ENCODE peak calls at places on chromosomes 5 and 9, in ten cellular contexts. D is hippocampal formation; X is OCI-LY7; B is neuronal stem cell; Q is NCI-H2171 treated with DMSO at 0.1 percent for 48 hours; K is RWPE1; J is NCI-H1417 treated with DMSO at 0.1 percent for 48 hours; Z is stimulated activated CD4-positive, alpha-beta T cell treated with anti-CD3 and anti-CD28 coated beads, Interleukin-12 subunit alpha, Interleukin-12 subunit beta, amount 100 ng/mL, for 48 hours; M is GM12878; O is iris pigment epithelial cell. V is an unnamed sample.

GRCh38 chr5:10987881-10988504 is 227.0 kb upstream of the DAP start:
- DNase-seq in D (peak), X (peak), B (peak), Q (no peak), K (peak), J (peak), Z (peak), M (no peak), O (peak), V (peak)

GRCh38 chr9:135978650-135979461 is 17.7 kb upstream of the UBAC1 start:
- DNase-seq in D (peak), X (no peak), B (no peak), Q (peak), K (no peak), J (no peak), Z (no peak), M (no peak), O (no peak), V (no peak)

GRCh38 chr9:37184905-37185867 is 64.8 kb downstream of the ZCCHC7 start:
- DNase-seq in D (no peak), X (no peak), B (no peak), Q (no peak), K (no peak), J (no peak), Z (no peak), M (no peak), O (no peak), V (no peak)

GRCh38 chr9:113299800-113300292 is 3.3 kb downstream of the RNF183 start:
- DNase-seq in D (no peak), X (no peak), B (no peak), Q (peak), K (no peak), J (no peak), Z (no peak), M (no peak), O (no peak), V (no peak)

GRCh38 chr5:27479859-27480258 is 441.5 kb upstream of the CDH9 start:
- DNase-seq in D (no peak), X (no peak), B (no peak), Q (no peak), K (no peak), J (no peak), Z (no peak), M (no peak), O (no peak), V (no peak)

GRCh38 chr9:12426198-12426864 is 266.9 kb upstream of the TYRP1 start:
- DNase-seq in D (no peak), X (no peak), B (peak), Q (peak), K (peak), J (no peak), Z (no peak), M (no peak), O (peak), V (no peak)

GRCh38 chr9:132849168-132849831 is 28.8 kb downstream of the AK8 start:
- DNase-seq in D (no peak), X (no peak), B (no peak), Q (no peak), K (no peak), J (no peak), Z (no peak), M (no peak), O (no peak), V (no peak)

GRCh38 chr9:79686381-79687130 is 114.8 kb downstream of the TLE4 start:
- DNase-seq in D (no peak), X (no peak), B (no peak), Q (peak), K (no peak), J (no peak), Z (no peak), M (no peak), O (peak), V (no peak)

GRCh38 chr9:137278913-137279711 is 1.6 kb downstream of the TOR4A start:
- DNase-seq in D (no peak), X (no peak), B (no peak), Q (no peak), K (no peak), J (no peak), Z (no peak), M (no peak), O (no peak), V (peak)

GRCh38 chr5:66769839-66770617 is 173.8 kb downstream of the MAST4 start:
- DNase-seq in D (no peak), X (peak), B (peak), Q (peak), K (no peak), J (no peak), Z (no peak), M (no peak), O (no peak), V (no peak)

GRCh38 chr5:42751044-42751443 is 5.6 kb upstream of the CCDC152 start:
- DNase-seq in D (no peak), X (no peak), B (no peak), Q (no peak), K (no peak), J (no peak), Z (no peak), M (no peak), O (no peak), V (no peak)

GRCh38 chr9:92887880-92888338 is 10.1 kb upstream of the ZNF484 start:
- DNase-seq in D (no peak), X (peak), B (no peak), Q (peak), K (no peak), J (no peak), Z (no peak), M (no peak), O (no peak), V (no peak)

GRCh38 chr9:32665101-32665500 is 29.6 kb upstream of the TAF1L start:
- DNase-seq in D (no peak), X (no peak), B (no peak), Q (no peak), K (peak), J (no peak), Z (no peak), M (no peak), O (peak), V (no peak)

GRCh38 chr9:14428781-14429230 is 114.9 kb upstream of the NFIB start:
- DNase-seq in D (peak), X (peak), B (peak), Q (peak), K (peak), J (no peak), Z (no peak), M (no peak), O (peak), V (peak)

GRCh38 chr9:18441245-18441644 is 32.7 kb upstream of the ADAMTSL1 start:
- DNase-seq in D (no peak), X (no peak), B (no peak), Q (no peak), K (no peak), J (no peak), Z (no peak), M (no peak), O (peak), V (no peak)

GRCh38 chr5:132787076-132787475 is 10.0 kb upstream of the SEPTIN8 start:
- DNase-seq in D (no peak), X (no peak), B (no peak), Q (no peak), K (no peak), J (no peak), Z (no peak), M (no peak), O (peak), V (no peak)

GRCh38 chr9:2787065-2787464 is 56.8 kb downstream of the PUM3 start:
- DNase-seq in D (no peak), X (no peak), B (no peak), Q (no peak), K (no peak), J (no peak), Z (no peak), M (no peak), O (peak), V (no peak)

GRCh38 chr5:170254056-170254455 is 21.3 kb downstream of the C5orf58 start:
- DNase-seq in D (no peak), X (peak), B (no peak), Q (no peak), K (peak), J (no peak), Z (peak), M (peak), O (no peak), V (no peak)

GRCh38 chr9:102362463-102363138 is 624.2 kb upstream of the GRIN3A start:
- DNase-seq in D (no peak), X (no peak), B (no peak), Q (no peak), K (no peak), J (no peak), Z (no peak), M (no peak), O (no peak), V (no peak)

GRCh38 chr5:43038523-43038989 is 1.6 kb downstream of the ANXA2R start:
- DNase-seq in D (no peak), X (peak), B (no peak), Q (no peak), K (no peak), J (no peak), Z (no peak), M (no peak), O (peak), V (no peak)

GRCh38 chr9:127884427-127884911 is 7.0 kb upstream of the AK1 start:
- DNase-seq in D (no peak), X (no peak), B (no peak), Q (peak), K (no peak), J (no peak), Z (no peak), M (no peak), O (no peak), V (no peak)

GRCh38 chr5:177476531-177477233 is 3.2 kb upstream of the DBN1 start:
- DNase-seq in D (no peak), X (no peak), B (no peak), Q (no peak), K (no peak), J (no peak), Z (no peak), M (no peak), O (no peak), V (no peak)

GRCh38 chr9:110058304-110058953 is 149.5 kb downstream of the C9orf152 start:
- DNase-seq in D (peak), X (peak), B (no peak), Q (peak), K (peak), J (peak), Z (no peak), M (no peak), O (peak), V (no peak)

GRCh38 chr9:16062542-16063240 is 509.8 kb downstream of the CCDC171 start:
- DNase-seq in D (no peak), X (no peak), B (no peak), Q (no peak), K (peak), J (no peak), Z (no peak), M (no peak), O (peak), V (no peak)

GRCh38 chr5:127536687-127537086 is 19.2 kb downstream of the PRRC1 start:
- DNase-seq in D (no peak), X (peak), B (no peak), Q (peak), K (no peak), J (no peak), Z (no peak), M (no peak), O (peak), V (no peak)

GRCh38 chr5:25241981-25242380 is 597.2 kb upstream of the CDH10 start:
- DNase-seq in D (no peak), X (no peak), B (no peak), Q (no peak), K (no peak), J (no peak), Z (no peak), M (no peak), O (no peak), V (no peak)

GRCh38 chr9:75146229-75146628 is 57.9 kb downstream of the OSTF1 start:
- DNase-seq in D (no peak), X (no peak), B (no peak), Q (no peak), K (no peak), J (no peak), Z (no peak), M (no peak), O (peak), V (no peak)

GRCh38 chr9:70413427-70413797 is 1.0 kb downstream of the KLF9 start:
- DNase-seq in D (no peak), X (no peak), B (no peak), Q (peak), K (peak), J (no peak), Z (no peak), M (no peak), O (no peak), V (peak)

GRCh38 chr5:156354571-156354970 is 27.6 kb downstream of the SGCD start:
- DNase-seq in D (no peak), X (no peak), B (no peak), Q (no peak), K (no peak), J (no peak), Z (no peak), M (no peak), O (no peak), V (no peak)

GRCh38 chr9:31390352-31391025 is 994.0 kb upstream of the ACO1 start:
- DNase-seq in D (no peak), X (peak), B (no peak), Q (no peak), K (no peak), J (no peak), Z (no peak), M (no peak), O (no peak), V (no peak)

GRCh38 chr5:152119091-152119490 is 194.4 kb upstream of the GLRA1 start:
- DNase-seq in D (no peak), X (no peak), B (no peak), Q (no peak), K (no peak), J (no peak), Z (no peak), M (no peak), O (no peak), V (no peak)

GRCh38 chr9:134983094-134983493 is 65.4 kb upstream of the FCN1 start:
- DNase-seq in D (no peak), X (peak), B (no peak), Q (no peak), K (no peak), J (no peak), Z (no peak), M (peak), O (no peak), V (no peak)

GRCh38 chr5:2909035-2909434 is 157.6 kb upstream of the IRX2 start:
- DNase-seq in D (no peak), X (no peak), B (no peak), Q (no peak), K (no peak), J (no peak), Z (no peak), M (no peak), O (no peak), V (peak)

GRCh38 chr9:116337015-116337414 is 183.4 kb downstream of the PAPPA start:
- DNase-seq in D (no peak), X (no peak), B (no peak), Q (no peak), K (no peak), J (no peak), Z (no peak), M (no peak), O (peak), V (no peak)

GRCh38 chr9:4175846-4176245 is 124.0 kb downstream of the GLIS3 start:
- DNase-seq in D (no peak), X (no peak), B (no peak), Q (no peak), K (no peak), J (no peak), Z (no peak), M (no peak), O (no peak), V (no peak)

GRCh38 chr5:107739661-107740060 is 68.9 kb upstream of the EFNA5 start:
- DNase-seq in D (no peak), X (no peak), B (no peak), Q (no peak), K (peak), J (no peak), Z (no peak), M (no peak), O (peak), V (no peak)